ENCODE peak calls at places on chromosomes 6 and 20, in eight cellular contexts. K is SJSA1; R is pancreas; W is left lung; G is heart left ventricle; L is fibroblast of lung; C is GM23338; T is CD4-positive, CD25-positive, alpha-beta regulatory T cell. X is an unnamed sample.

GRCh38 chr6:170186909-170187668 is 103.8 kb downstream of the DLL1 start:
- DNase-seq in K (peak; percentile 27), R (no peak), W (no peak), G (no peak), L (no peak), C (no peak), T (no peak), X (no peak)

GRCh38 chr6:72716916-72717315 is 95.1 kb downstream of the KCNQ5 start:
- DNase-seq in K (no peak), R (no peak), W (no peak), G (no peak), L (no peak), C (no peak), T (no peak), X (no peak)

GRCh38 chr20:53164072-53164471 is 191.9 kb downstream of the TSHZ2 start:
- DNase-seq in K (no peak), R (no peak), W (no peak), G (no peak), L (no peak), C (no peak), T (no peak), X (no peak)

GRCh38 chr6:2216794-2217383 is 28.5 kb downstream of the GMDS start:
- DNase-seq in K (no peak), R (no peak), W (no peak), G (no peak), L (no peak), C (peak; percentile 40), T (no peak), X (no peak)

GRCh38 chr20:46011631-46012482 is 3.1 kb downstream of the MMP9 start:
- DNase-seq in K (peak; percentile 67), R (peak; percentile 30), W (peak; percentile 93), G (peak; percentile 53), L (peak; percentile 21), C (peak; percentile 100), T (no peak), X (no peak)

GRCh38 chr6:132733288-132733687 is 19.4 kb upstream of the VNN1 start:
- DNase-seq in K (no peak), R (no peak), W (no peak), G (no peak), L (no peak), C (no peak), T (no peak), X (no peak)

GRCh38 chr6:71967436-71967835 is 81.1 kb downstream of the RIMS1 start:
- DNase-seq in K (no peak), R (no peak), W (no peak), G (no peak), L (no peak), C (no peak), T (no peak), X (peak; percentile 4)

GRCh38 chr6:62285612-62286469 is at the start of gene KHDRBS2:
- DNase-seq in K (peak; percentile 38), R (peak; percentile 88), W (peak; percentile 93), G (peak; percentile 73), L (no peak), C (peak; percentile 88), T (no peak), X (no peak)

GRCh38 chr6:92588126-92588525 is 831.2 kb downstream of the EPHA7 start:
- DNase-seq in K (no peak), R (no peak), W (no peak), G (no peak), L (no peak), C (no peak), T (no peak), X (no peak)

GRCh38 chr6:16181429-16182359 is 52.8 kb downstream of the MYLIP start:
- DNase-seq in K (no peak), R (peak; percentile 30), W (no peak), G (no peak), L (no peak), C (no peak), T (no peak), X (no peak)

GRCh38 chr6:21615504-21615903 is 22.0 kb downstream of the SOX4 start:
- DNase-seq in K (no peak), R (no peak), W (no peak), G (no peak), L (peak; percentile 19), C (no peak), T (no peak), X (peak; percentile 27)

GRCh38 chr20:25249198-25249931 is 1.5 kb downstream of the PYGB start:
- DNase-seq in K (no peak), R (no peak), W (no peak), G (no peak), L (peak; percentile 46), C (no peak), T (no peak), X (no peak)

GRCh38 chr6:45136495-45136894 is 191.6 kb upstream of the RUNX2 start:
- DNase-seq in K (no peak), R (no peak), W (no peak), G (no peak), L (no peak), C (no peak), T (no peak), X (no peak)

GRCh38 chr20:44572551-44573500 is 9.6 kb upstream of the PKIG start:
- DNase-seq in K (peak; percentile 72), R (no peak), W (no peak), G (peak; percentile 69), L (peak; percentile 84), C (no peak), T (no peak), X (peak; percentile 89)

GRCh38 chr6:130365166-130366010 is 429 bp upstream of the TMEM200A start:
- DNase-seq in K (peak; percentile 78), R (peak; percentile 47), W (peak; percentile 80), G (peak; percentile 36), L (peak; percentile 68), C (peak; percentile 90), T (no peak), X (peak; percentile 56)

GRCh38 chr20:3744806-3745685 is 12.6 kb downstream of the HSPA12B start:
- DNase-seq in K (no peak), R (peak; percentile 86), W (peak; percentile 91), G (peak; percentile 53), L (no peak), C (peak; percentile 99), T (peak; percentile 71), X (peak; percentile 59)

GRCh38 chr6:153625089-153625488 is 414.0 kb upstream of the OPRM1 start:
- DNase-seq in K (no peak), R (no peak), W (no peak), G (no peak), L (peak; percentile 5), C (peak; percentile 24), T (no peak), X (no peak)

GRCh38 chr6:44269168-44269920 is 906 bp upstream of the TMEM151B start:
- DNase-seq in K (no peak), R (no peak), W (no peak), G (no peak), L (no peak), C (no peak), T (no peak), X (no peak)

GRCh38 chr6:105431226-105431625 is 28.3 kb upstream of the PREP start:
- DNase-seq in K (no peak), R (peak; percentile 11), W (no peak), G (no peak), L (peak; percentile 70), C (peak; percentile 81), T (peak; percentile 59), X (no peak)

GRCh38 chr6:15358579-15359327 is 112.9 kb downstream of the JARID2 start:
- DNase-seq in K (no peak), R (no peak), W (no peak), G (no peak), L (no peak), C (no peak), T (no peak), X (no peak)

GRCh38 chr6:93721386-93722048 is 302.2 kb upstream of the EPHA7 start:
- DNase-seq in K (no peak), R (no peak), W (no peak), G (no peak), L (peak; percentile 67), C (peak; percentile 91), T (no peak), X (no peak)

GRCh38 chr20:31720486-31721407 is 1.9 kb downstream of the BCL2L1 start:
- DNase-seq in K (no peak), R (no peak), W (no peak), G (no peak), L (no peak), C (peak; percentile 30), T (peak; percentile 18), X (no peak)

GRCh38 chr6:16136536-16137450 is 7.9 kb downstream of the MYLIP start:
- DNase-seq in K (peak; percentile 66), R (no peak), W (no peak), G (no peak), L (peak; percentile 89), C (no peak), T (peak; percentile 40), X (peak; percentile 64)

GRCh38 chr6:40516429-40516828 is 70.7 kb downstream of the LRFN2 start:
- DNase-seq in K (no peak), R (no peak), W (no peak), G (no peak), L (no peak), C (no peak), T (no peak), X (no peak)
- H3K27me3 ChIP-seq in K (no peaks in the 10 kb centered on the region), R (no peaks in the 10 kb centered on the region), W (peaks cover 11% of the 10 kb centered on the region), G (no peaks in the 10 kb centered on the region), L (no peaks in the 10 kb centered on the region), C (no peaks in the 10 kb centered on the region), T (no peaks in the 10 kb centered on the region), X (no peaks in the 10 kb centered on the region)

DNA sequence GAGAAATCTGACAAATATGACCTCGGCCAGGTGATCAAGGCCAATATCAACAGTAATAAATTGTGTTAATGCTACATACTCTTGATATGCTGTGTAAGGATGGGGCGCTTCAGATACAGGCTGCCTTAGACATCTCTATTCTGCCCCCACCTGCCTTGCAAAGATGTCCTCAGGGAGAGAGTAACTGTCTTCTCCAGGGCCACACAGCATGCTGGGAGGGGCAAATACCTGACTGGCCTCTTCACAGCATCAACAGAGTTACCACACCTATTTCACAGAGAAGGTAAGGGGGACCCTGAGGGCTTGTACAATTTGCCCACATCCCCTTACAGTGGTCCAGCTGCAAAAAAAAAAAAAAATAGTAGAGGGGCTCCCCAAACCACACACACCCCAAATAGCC is 17.2 kb upstream of the KIAA1755 start:
- DNase-seq in K (no peak), R (no peak), W (no peak), G (no peak), L (no peak), C (no peak), T (no peak), X (no peak)
- H3K27ac ChIP-seq in K (peak overlapping the region; percentile 96), R (no peak overlapping the region), W (no peak overlapping the region), G (no peak overlapping the region), L (no peak overlapping the region), C (no peak overlapping the region), T (no peak overlapping the region), X (no peak overlapping the region)

GRCh38 chr20:57392512-57393271 is 1.5 kb downstream of the RBM38 start:
- DNase-seq in K (no peak), R (no peak), W (peak; percentile 87), G (peak; percentile 75), L (no peak), C (no peak), T (peak; percentile 92), X (no peak)
- H3K4me1 ChIP-seq in K (peaks cover 34% of the 10 kb centered on the region), R (peaks cover 7% of the 10 kb centered on the region), W (peaks cover 81% of the 10 kb centered on the region), G (peaks cover 71% of the 10 kb centered on the region), L (peaks cover 3% of the 10 kb centered on the region), C (peaks cover 2% of the 10 kb centered on the region), T (peaks cover 75% of the 10 kb centered on the region), X (peaks cover 7% of the 10 kb centered on the region)

DNA sequence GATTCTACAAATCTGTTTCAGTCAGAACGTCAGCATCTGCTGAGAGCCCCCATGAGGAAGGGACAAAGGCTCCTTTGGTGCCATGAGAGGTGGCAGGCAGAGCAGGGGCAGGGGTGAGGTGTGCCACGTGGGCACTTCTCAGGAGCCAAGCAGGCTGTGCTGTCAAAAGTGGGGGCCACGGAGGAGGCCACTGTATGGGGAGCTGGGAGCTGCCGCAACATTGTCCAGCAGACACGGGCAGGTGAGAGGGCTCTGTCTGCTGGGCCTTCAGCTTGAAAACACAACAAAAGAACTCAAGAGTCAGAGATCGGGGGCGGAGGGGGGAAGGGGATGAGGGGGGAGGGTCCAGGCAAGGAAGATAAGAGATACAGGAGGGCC is 21.6 kb upstream of the FOXP4 start:
- DNase-seq in K (no peak), R (no peak), W (no peak), G (no peak), L (no peak), C (no peak), T (no peak), X (no peak)
- H3K27me3 ChIP-seq in K (no peaks in the 10 kb centered on the region), R (no peaks in the 10 kb centered on the region), W (peaks cover 48% of the 10 kb centered on the region), G (peaks cover 5% of the 10 kb centered on the region), L (peaks cover 39% of the 10 kb centered on the region), C (peaks cover 19% of the 10 kb centered on the region), T (no peaks in the 10 kb centered on the region), X (peaks cover 73% of the 10 kb centered on the region)